ENCODE peak calls at places on chromosomes 16 and 17, in five cellular contexts. One of them, this sample, is unnamed.
A peak's percentile ranks its signal among the peaks of the same experiment; 100 is the strongest.

GRCh38 chr17:77618173-77618572 is 340.3 kb upstream of the TNRC6C start:
- DNase-seq in GM23248: no peak
- DNase-seq in HCT116: no peak
- DNase-seq in MM.1S: no peak
- DNase-seq in PC-3: no peak
- DNase-seq in this sample: no peak

GRCh38 chr16:5502467-5502869 is 404.9 kb upstream of the EEF2KMT start:
- DNase-seq in HCT116: no peak
- DNase-seq in MM.1S: no peak
- DNase-seq in PC-3: no peak
- DNase-seq in GM23248: no peak
- DNase-seq in this sample: peak; percentile 73

GRCh38 chr17:42704495-42705494 is 22.5 kb downstream of the CNTNAP1 start:
- DNase-seq in GM23248: no peak
- DNase-seq in MM.1S: peak; percentile 51
- DNase-seq in PC-3: no peak
- DNase-seq in HCT116: no peak
- DNase-seq in this sample: no peak

GRCh38 chr17:78252111-78252634 is 20.7 kb downstream of the TMEM235 start:
- DNase-seq in GM23248: no peak
- DNase-seq in MM.1S: peak; percentile 95
- DNase-seq in PC-3: no peak
- DNase-seq in HCT116: no peak
- DNase-seq in this sample: no peak

GRCh38 chr16:26963109-26963508 is 103.6 kb upstream of the C16orf82 start:
- DNase-seq in MM.1S: no peak
- DNase-seq in PC-3: no peak
- DNase-seq in GM23248: peak; percentile 53
- DNase-seq in HCT116: peak; percentile 8
- DNase-seq in this sample: peak; percentile 12

GRCh38 chr17:16377804-16378400 is 3.0 kb upstream of the UBB start:
- DNase-seq in HCT116: no peak
- DNase-seq in PC-3: peak; percentile 93
- DNase-seq in GM23248: peak; percentile 91
- DNase-seq in MM.1S: no peak
- DNase-seq in this sample: no peak

GRCh38 chr17:78797691-78798585 is 15.9 kb upstream of the CYTH1 start:
- DNase-seq in GM23248: peak; percentile 75
- DNase-seq in MM.1S: no peak
- DNase-seq in HCT116: no peak
- DNase-seq in PC-3: no peak
- DNase-seq in this sample: no peak

GRCh38 chr16:10558746-10559641 is 21.4 kb downstream of the EMP2 start:
- DNase-seq in GM23248: peak; percentile 84
- DNase-seq in MM.1S: no peak
- DNase-seq in HCT116: no peak
- DNase-seq in PC-3: peak; percentile 62
- DNase-seq in this sample: no peak

GRCh38 chr16:88318091-88318494 is 64.7 kb upstream of the ZNF469 start:
- DNase-seq in PC-3: no peak
- DNase-seq in HCT116: no peak
- DNase-seq in MM.1S: no peak
- DNase-seq in GM23248: no peak
- DNase-seq in this sample: no peak

GRCh38 chr16:88318521-88318920 is 64.2 kb upstream of the ZNF469 start:
- DNase-seq in PC-3: no peak
- DNase-seq in GM23248: no peak
- DNase-seq in MM.1S: no peak
- DNase-seq in HCT116: no peak
- DNase-seq in this sample: no peak

GRCh38 chr16:88316151-88316550 is 66.6 kb upstream of the ZNF469 start:
- DNase-seq in GM23248: no peak
- DNase-seq in MM.1S: no peak
- DNase-seq in HCT116: no peak
- DNase-seq in PC-3: no peak
- DNase-seq in this sample: no peak

GRCh38 chr16:88317619-88317977 is 65.2 kb upstream of the ZNF469 start:
- DNase-seq in MM.1S: no peak
- DNase-seq in HCT116: no peak
- DNase-seq in GM23248: peak; percentile 81
- DNase-seq in PC-3: no peak
- DNase-seq in this sample: no peak

DNA sequence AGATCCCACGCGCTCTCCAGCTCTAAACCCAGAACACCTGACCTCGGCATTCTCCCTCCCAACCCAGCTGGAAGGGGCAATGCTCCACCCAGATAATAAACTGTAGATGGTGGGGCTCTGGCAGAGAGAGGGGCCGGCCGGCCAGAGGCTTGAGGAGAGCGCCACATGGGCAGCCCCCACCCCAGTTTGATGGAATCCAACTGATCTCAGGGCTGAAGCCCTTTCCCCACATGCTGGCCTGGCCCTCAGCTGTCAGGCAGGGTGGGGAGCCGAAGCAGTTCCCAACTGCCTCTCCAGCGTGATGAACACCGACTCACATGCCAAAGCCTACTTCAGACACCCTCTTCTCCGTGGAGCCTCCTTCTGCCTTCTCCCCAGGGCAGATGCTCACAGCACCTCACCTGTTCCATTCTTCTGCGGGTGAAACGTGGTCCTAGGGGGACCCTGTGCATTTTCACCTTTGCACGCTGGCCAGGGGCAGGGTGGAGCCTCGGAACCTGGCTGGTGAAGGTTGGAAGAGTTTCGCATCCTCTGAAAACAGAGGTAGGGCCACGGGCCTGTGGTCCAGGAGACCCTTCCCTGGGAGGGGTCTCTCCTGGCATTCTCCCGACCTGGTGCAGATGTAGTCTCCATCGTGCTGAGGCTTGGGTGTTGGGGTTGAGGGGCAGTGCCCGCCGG is 65.7 kb upstream of the ZNF469 start:
- DNase-seq in GM23248: peak; percentile 25
- DNase-seq in HCT116: no peak
- DNase-seq in MM.1S: no peak
- DNase-seq in PC-3: no peak
- DNase-seq in this sample: no peak
- H3K9me2 ChIP-seq in GM23248: no peaks in the 10 kb centered on the region
- H3K9me2 ChIP-seq in HCT116: no peaks in the 10 kb centered on the region
- H3K9me2 ChIP-seq in MM.1S: no peaks in the 10 kb centered on the region
- H3K9me2 ChIP-seq in PC-3: no peaks in the 10 kb centered on the region
- H3K9me2 ChIP-seq in this sample: no peaks in the 10 kb centered on the region

GRCh38 chr17:18363021-18363941 is at the start of gene SHMT1:
- DNase-seq in MM.1S: peak; percentile 97
- DNase-seq in HCT116: peak; percentile 82
- DNase-seq in PC-3: peak; percentile 97
- DNase-seq in GM23248: peak; percentile 94
- DNase-seq in this sample: peak; percentile 96
- TF ChIP-seq EZH2phosphoT487 in MM.1S: no peak
- TF ChIP-seq EZH2phosphoT487 in HCT116: no peak
- TF ChIP-seq EZH2phosphoT487 in PC-3: no peak
- TF ChIP-seq EZH2phosphoT487 in GM23248: no peak
- TF ChIP-seq EZH2phosphoT487 in this sample: no peak

GRCh38 chr16:67177743-67178699 is 5.7 kb downstream of the MATCAP1 start:
- DNase-seq in GM23248: peak; percentile 85
- DNase-seq in HCT116: peak; percentile 93
- DNase-seq in MM.1S: peak; percentile 82
- DNase-seq in PC-3: peak; percentile 86
- DNase-seq in this sample: peak; percentile 91
- TF ChIP-seq EZH2 in GM23248: no peak
- TF ChIP-seq EZH2 in HCT116: no peak
- TF ChIP-seq EZH2 in MM.1S: no peak
- TF ChIP-seq EZH2 in PC-3: no peak
- TF ChIP-seq EZH2 in this sample: no peak

DNA sequence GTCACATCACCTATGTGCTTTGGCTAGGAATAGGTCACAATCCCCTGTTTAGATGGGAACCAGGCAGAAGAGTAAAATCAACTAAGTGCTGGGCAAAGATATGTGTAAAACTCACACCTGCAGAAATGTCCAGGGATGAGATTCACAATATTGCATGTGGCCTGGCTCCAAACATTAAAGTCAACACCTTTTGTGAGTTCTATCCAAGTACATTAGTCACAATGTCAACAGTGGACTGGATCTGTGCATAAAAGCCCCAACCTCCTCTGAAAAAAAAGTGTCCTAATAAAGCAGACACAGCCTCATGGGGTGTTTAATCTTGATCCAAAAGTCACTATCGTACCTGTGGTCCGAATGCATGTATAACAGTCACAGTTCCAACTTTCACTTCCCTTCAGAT is 1990.3 kb downstream of the TP53TG3F start:
- DNase-seq in PC-3: no peak
- DNase-seq in MM.1S: no peak
- DNase-seq in GM23248: no peak
- DNase-seq in HCT116: no peak
- DNase-seq in this sample: no peak
- H3K9me2 ChIP-seq in PC-3: no peaks in the 10 kb centered on the region
- H3K9me2 ChIP-seq in MM.1S: no peaks in the 10 kb centered on the region
- H3K9me2 ChIP-seq in GM23248: no peaks in the 10 kb centered on the region
- H3K9me2 ChIP-seq in HCT116: no peaks in the 10 kb centered on the region
- H3K9me2 ChIP-seq in this sample: no peaks in the 10 kb centered on the region

DNA sequence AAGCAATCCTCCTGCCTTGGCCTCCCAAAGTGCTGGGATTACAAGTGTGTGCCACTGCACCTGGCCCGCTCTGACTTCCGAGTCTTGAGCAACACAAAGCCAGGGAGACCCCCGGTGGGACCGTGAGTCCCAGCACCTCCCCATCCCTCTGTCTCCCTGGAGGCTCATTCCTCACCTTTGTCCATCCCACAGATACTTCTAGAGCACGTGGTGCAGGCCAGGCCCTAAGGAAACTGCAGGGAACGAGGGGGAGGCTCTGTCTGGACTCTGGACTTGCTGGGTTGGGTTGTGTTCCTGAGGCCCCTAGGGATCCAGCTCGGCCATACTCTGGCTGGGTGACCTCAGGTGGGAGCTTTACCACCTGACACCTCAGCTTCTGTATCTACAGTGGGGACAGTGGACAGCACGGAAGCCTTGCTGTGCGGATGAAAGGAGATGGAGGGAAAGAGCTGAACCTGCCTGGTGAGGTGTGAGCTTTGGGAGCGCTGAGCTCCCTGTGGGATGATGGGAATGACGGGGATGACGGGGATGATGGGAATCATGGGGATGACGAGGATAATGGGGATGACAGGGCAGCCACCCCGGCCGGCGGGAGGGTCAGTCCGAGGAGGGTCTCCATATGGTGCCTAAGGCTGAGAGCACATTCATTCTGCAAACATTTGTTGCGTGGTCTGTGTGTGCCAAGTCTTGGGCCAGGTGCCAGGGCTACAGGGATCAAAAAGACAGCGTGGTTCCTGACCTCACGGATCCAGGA is 26.6 kb downstream of the C16orf74 start:
- DNase-seq in HCT116: no peak
- DNase-seq in MM.1S: no peak
- DNase-seq in PC-3: no peak
- DNase-seq in GM23248: no peak
- DNase-seq in this sample: peak; percentile 46
- TF ChIP-seq EZH2phosphoT487 in HCT116: no peak
- TF ChIP-seq EZH2phosphoT487 in MM.1S: no peak
- TF ChIP-seq EZH2phosphoT487 in PC-3: no peak
- TF ChIP-seq EZH2phosphoT487 in GM23248: no peak
- TF ChIP-seq EZH2phosphoT487 in this sample: no peak

This sample was measured in hepatocyte.